ENCODE peak calls at places on chromosome 1, in eight cellular contexts. One of them, this sample, is unnamed.

GRCh38 chr1:44076093-44076492 is 42.5 kb upstream of the KLF17 start:
- DNase-seq in SW 1271: no peak
- DNase-seq in DND-41: no peak
- DNase-seq in activated T-cell treated with anti-CD3 and anti-CD28 coated beads, Interleukin-2, amount 50 U/mL, for 72 hours: no peak
- DNase-seq in NCI-H446 treated with DMSO at 0.1 percent for 48 hours: no peak
- DNase-seq in Caki2: no peak
- DNase-seq in stimulated activated naive CD4-positive, alpha-beta T cell: no peak
- DNase-seq in kidney glomerular epithelial cell: peak; percentile 99
- DNase-seq in this sample: no peak

GRCh38 chr1:230858918-230859819 is 9.2 kb downstream of the C1orf198 start:
- DNase-seq in SW 1271: no peak
- DNase-seq in stimulated activated naive CD4-positive, alpha-beta T cell: no peak
- DNase-seq in Caki2: peak; percentile 94
- DNase-seq in DND-41: no peak
- DNase-seq in NCI-H446 treated with DMSO at 0.1 percent for 48 hours: no peak
- DNase-seq in kidney glomerular epithelial cell: peak; percentile 46
- DNase-seq in activated T-cell treated with anti-CD3 and anti-CD28 coated beads, Interleukin-2, amount 50 U/mL, for 72 hours: no peak
- DNase-seq in this sample: peak; percentile 93

GRCh38 chr1:243374412-243374811 is 118.6 kb downstream of the SDCCAG8 start:
- DNase-seq in activated T-cell treated with anti-CD3 and anti-CD28 coated beads, Interleukin-2, amount 50 U/mL, for 72 hours: no peak
- DNase-seq in DND-41: no peak
- DNase-seq in NCI-H446 treated with DMSO at 0.1 percent for 48 hours: no peak
- DNase-seq in stimulated activated naive CD4-positive, alpha-beta T cell: no peak
- DNase-seq in kidney glomerular epithelial cell: no peak
- DNase-seq in Caki2: no peak
- DNase-seq in SW 1271: no peak
- DNase-seq in this sample: no peak

GRCh38 chr1:91513160-91513559 is 12.5 kb downstream of the CDC7 start:
- DNase-seq in SW 1271: no peak
- DNase-seq in activated T-cell treated with anti-CD3 and anti-CD28 coated beads, Interleukin-2, amount 50 U/mL, for 72 hours: no peak
- DNase-seq in Caki2: no peak
- DNase-seq in stimulated activated naive CD4-positive, alpha-beta T cell: no peak
- DNase-seq in NCI-H446 treated with DMSO at 0.1 percent for 48 hours: no peak
- DNase-seq in DND-41: no peak
- DNase-seq in kidney glomerular epithelial cell: peak; percentile 3
- DNase-seq in this sample: no peak

GRCh38 chr1:3736131-3736561 is 16.1 kb upstream of the CCDC27 start:
- DNase-seq in Caki2: no peak
- DNase-seq in kidney glomerular epithelial cell: no peak
- DNase-seq in DND-41: no peak
- DNase-seq in activated T-cell treated with anti-CD3 and anti-CD28 coated beads, Interleukin-2, amount 50 U/mL, for 72 hours: no peak
- DNase-seq in stimulated activated naive CD4-positive, alpha-beta T cell: no peak
- DNase-seq in SW 1271: no peak
- DNase-seq in NCI-H446 treated with DMSO at 0.1 percent for 48 hours: no peak
- DNase-seq in this sample: no peak

GRCh38 chr1:204503122-204503912 is 8.7 kb upstream of the PIK3C2B start:
- DNase-seq in activated T-cell treated with anti-CD3 and anti-CD28 coated beads, Interleukin-2, amount 50 U/mL, for 72 hours: peak; percentile 45
- DNase-seq in kidney glomerular epithelial cell: peak; percentile 69
- DNase-seq in SW 1271: peak; percentile 61
- DNase-seq in NCI-H446 treated with DMSO at 0.1 percent for 48 hours: peak; percentile 63
- DNase-seq in Caki2: peak; percentile 62
- DNase-seq in stimulated activated naive CD4-positive, alpha-beta T cell: no peak
- DNase-seq in DND-41: peak; percentile 39
- DNase-seq in this sample: peak; percentile 71

GRCh38 chr1:43878854-43879253 is 54.7 kb upstream of the ARTN start:
- DNase-seq in SW 1271: no peak
- DNase-seq in DND-41: no peak
- DNase-seq in kidney glomerular epithelial cell: no peak
- DNase-seq in activated T-cell treated with anti-CD3 and anti-CD28 coated beads, Interleukin-2, amount 50 U/mL, for 72 hours: peak; percentile 28
- DNase-seq in Caki2: no peak
- DNase-seq in stimulated activated naive CD4-positive, alpha-beta T cell: no peak
- DNase-seq in NCI-H446 treated with DMSO at 0.1 percent for 48 hours: no peak
- DNase-seq in this sample: no peak

GRCh38 chr1:235077571-235078479 is 50.8 kb downstream of the TOMM20 start:
- DNase-seq in SW 1271: no peak
- DNase-seq in kidney glomerular epithelial cell: no peak
- DNase-seq in DND-41: no peak
- DNase-seq in Caki2: no peak
- DNase-seq in stimulated activated naive CD4-positive, alpha-beta T cell: no peak
- DNase-seq in NCI-H446 treated with DMSO at 0.1 percent for 48 hours: no peak
- DNase-seq in activated T-cell treated with anti-CD3 and anti-CD28 coated beads, Interleukin-2, amount 50 U/mL, for 72 hours: peak; percentile 76
- DNase-seq in this sample: no peak

GRCh38 chr1:235990376-235990795 is 74.5 kb downstream of the NID1 start:
- DNase-seq in activated T-cell treated with anti-CD3 and anti-CD28 coated beads, Interleukin-2, amount 50 U/mL, for 72 hours: no peak
- DNase-seq in Caki2: no peak
- DNase-seq in DND-41: no peak
- DNase-seq in NCI-H446 treated with DMSO at 0.1 percent for 48 hours: no peak
- DNase-seq in SW 1271: no peak
- DNase-seq in stimulated activated naive CD4-positive, alpha-beta T cell: no peak
- DNase-seq in kidney glomerular epithelial cell: no peak
- DNase-seq in this sample: no peak

GRCh38 chr1:168265596-168265995 is 15.1 kb upstream of the TBX19 start:
- DNase-seq in SW 1271: no peak
- DNase-seq in DND-41: no peak
- DNase-seq in Caki2: no peak
- DNase-seq in activated T-cell treated with anti-CD3 and anti-CD28 coated beads, Interleukin-2, amount 50 U/mL, for 72 hours: no peak
- DNase-seq in kidney glomerular epithelial cell: no peak
- DNase-seq in NCI-H446 treated with DMSO at 0.1 percent for 48 hours: no peak
- DNase-seq in stimulated activated naive CD4-positive, alpha-beta T cell: no peak
- DNase-seq in this sample: no peak

GRCh38 chr1:31712625-31713024 is 8.8 kb upstream of the COL16A1 start:
- DNase-seq in Caki2: peak; percentile 96
- DNase-seq in activated T-cell treated with anti-CD3 and anti-CD28 coated beads, Interleukin-2, amount 50 U/mL, for 72 hours: no peak
- DNase-seq in stimulated activated naive CD4-positive, alpha-beta T cell: no peak
- DNase-seq in DND-41: no peak
- DNase-seq in NCI-H446 treated with DMSO at 0.1 percent for 48 hours: no peak
- DNase-seq in kidney glomerular epithelial cell: peak; percentile 91
- DNase-seq in SW 1271: peak; percentile 74
- DNase-seq in this sample: peak; percentile 60

GRCh38 chr1:204450461-204451257 is 39.0 kb upstream of the PPP1R15B start:
- DNase-seq in Caki2: no peak
- DNase-seq in SW 1271: no peak
- DNase-seq in stimulated activated naive CD4-positive, alpha-beta T cell: no peak
- DNase-seq in kidney glomerular epithelial cell: no peak
- DNase-seq in activated T-cell treated with anti-CD3 and anti-CD28 coated beads, Interleukin-2, amount 50 U/mL, for 72 hours: no peak
- DNase-seq in DND-41: no peak
- DNase-seq in NCI-H446 treated with DMSO at 0.1 percent for 48 hours: no peak
- DNase-seq in this sample: peak; percentile 89

GRCh38 chr1:178019622-178020021 is 49.8 kb upstream of the SEC16B start:
- DNase-seq in DND-41: no peak
- DNase-seq in kidney glomerular epithelial cell: no peak
- DNase-seq in SW 1271: no peak
- DNase-seq in stimulated activated naive CD4-positive, alpha-beta T cell: no peak
- DNase-seq in activated T-cell treated with anti-CD3 and anti-CD28 coated beads, Interleukin-2, amount 50 U/mL, for 72 hours: no peak
- DNase-seq in NCI-H446 treated with DMSO at 0.1 percent for 48 hours: no peak
- DNase-seq in Caki2: no peak
- DNase-seq in this sample: no peak

GRCh38 chr1:57325117-57325516 is 98.7 kb downstream of the DAB1 start:
- DNase-seq in activated T-cell treated with anti-CD3 and anti-CD28 coated beads, Interleukin-2, amount 50 U/mL, for 72 hours: no peak
- DNase-seq in DND-41: no peak
- DNase-seq in NCI-H446 treated with DMSO at 0.1 percent for 48 hours: no peak
- DNase-seq in SW 1271: no peak
- DNase-seq in stimulated activated naive CD4-positive, alpha-beta T cell: no peak
- DNase-seq in kidney glomerular epithelial cell: no peak
- DNase-seq in Caki2: no peak
- DNase-seq in this sample: no peak

GRCh38 chr1:245858683-245859509 is 648.2 kb downstream of the SMYD3 start:
- DNase-seq in Caki2: no peak
- DNase-seq in SW 1271: peak; percentile 22
- DNase-seq in DND-41: no peak
- DNase-seq in stimulated activated naive CD4-positive, alpha-beta T cell: no peak
- DNase-seq in kidney glomerular epithelial cell: no peak
- DNase-seq in activated T-cell treated with anti-CD3 and anti-CD28 coated beads, Interleukin-2, amount 50 U/mL, for 72 hours: no peak
- DNase-seq in NCI-H446 treated with DMSO at 0.1 percent for 48 hours: no peak
- DNase-seq in this sample: peak; percentile 6

GRCh38 chr1:208850441-208850840 is 606.3 kb upstream of the PLXNA2 start:
- DNase-seq in NCI-H446 treated with DMSO at 0.1 percent for 48 hours: no peak
- DNase-seq in Caki2: no peak
- DNase-seq in kidney glomerular epithelial cell: no peak
- DNase-seq in stimulated activated naive CD4-positive, alpha-beta T cell: no peak
- DNase-seq in DND-41: no peak
- DNase-seq in SW 1271: no peak
- DNase-seq in activated T-cell treated with anti-CD3 and anti-CD28 coated beads, Interleukin-2, amount 50 U/mL, for 72 hours: no peak
- DNase-seq in this sample: no peak

GRCh38 chr1:27099154-27099903 is 55.6 kb downstream of the SLC9A1 start:
- DNase-seq in NCI-H446 treated with DMSO at 0.1 percent for 48 hours: no peak
- DNase-seq in stimulated activated naive CD4-positive, alpha-beta T cell: no peak
- DNase-seq in DND-41: peak; percentile 26
- DNase-seq in activated T-cell treated with anti-CD3 and anti-CD28 coated beads, Interleukin-2, amount 50 U/mL, for 72 hours: peak; percentile 58
- DNase-seq in Caki2: peak; percentile 60
- DNase-seq in SW 1271: no peak
- DNase-seq in kidney glomerular epithelial cell: peak; percentile 73
- DNase-seq in this sample: peak; percentile 54

GRCh38 chr1:201587729-201588128 is 48.8 kb downstream of the NAV1 start:
- DNase-seq in activated T-cell treated with anti-CD3 and anti-CD28 coated beads, Interleukin-2, amount 50 U/mL, for 72 hours: no peak
- DNase-seq in stimulated activated naive CD4-positive, alpha-beta T cell: no peak
- DNase-seq in SW 1271: no peak
- DNase-seq in kidney glomerular epithelial cell: no peak
- DNase-seq in NCI-H446 treated with DMSO at 0.1 percent for 48 hours: no peak
- DNase-seq in DND-41: no peak
- DNase-seq in Caki2: no peak
- DNase-seq in this sample: no peak

GRCh38 chr1:905811-906531 is 17.8 kb upstream of the SAMD11 start:
- DNase-seq in NCI-H446 treated with DMSO at 0.1 percent for 48 hours: no peak
- DNase-seq in activated T-cell treated with anti-CD3 and anti-CD28 coated beads, Interleukin-2, amount 50 U/mL, for 72 hours: no peak
- DNase-seq in kidney glomerular epithelial cell: no peak
- DNase-seq in SW 1271: no peak
- DNase-seq in DND-41: no peak
- DNase-seq in stimulated activated naive CD4-positive, alpha-beta T cell: no peak
- DNase-seq in Caki2: no peak
- DNase-seq in this sample: no peak

GRCh38 chr1:36450270-36450918 is at the start of gene OSCP1:
- DNase-seq in DND-41: peak; percentile 89
- DNase-seq in kidney glomerular epithelial cell: peak; percentile 91
- DNase-seq in Caki2: peak; percentile 93
- DNase-seq in SW 1271: peak; percentile 92
- DNase-seq in NCI-H446 treated with DMSO at 0.1 percent for 48 hours: peak; percentile 84
- DNase-seq in stimulated activated naive CD4-positive, alpha-beta T cell: peak; percentile 79
- DNase-seq in activated T-cell treated with anti-CD3 and anti-CD28 coated beads, Interleukin-2, amount 50 U/mL, for 72 hours: peak; percentile 92
- DNase-seq in this sample: peak; percentile 92

GRCh38 chr1:17919525-17920439 is 164.6 kb downstream of the ACTL8 start:
- DNase-seq in kidney glomerular epithelial cell: no peak
- DNase-seq in stimulated activated naive CD4-positive, alpha-beta T cell: no peak
- DNase-seq in NCI-H446 treated with DMSO at 0.1 percent for 48 hours: no peak
- DNase-seq in DND-41: peak; percentile 49
- DNase-seq in SW 1271: peak; percentile 28
- DNase-seq in Caki2: peak; percentile 48
- DNase-seq in activated T-cell treated with anti-CD3 and anti-CD28 coated beads, Interleukin-2, amount 50 U/mL, for 72 hours: no peak
- DNase-seq in this sample: peak; percentile 36

GRCh38 chr1:244214009-244214967 is 163.2 kb downstream of the ZBTB18 start:
- DNase-seq in Caki2: peak; percentile 96
- DNase-seq in activated T-cell treated with anti-CD3 and anti-CD28 coated beads, Interleukin-2, amount 50 U/mL, for 72 hours: no peak
- DNase-seq in SW 1271: no peak
- DNase-seq in DND-41: no peak
- DNase-seq in NCI-H446 treated with DMSO at 0.1 percent for 48 hours: no peak
- DNase-seq in stimulated activated naive CD4-positive, alpha-beta T cell: no peak
- DNase-seq in kidney glomerular epithelial cell: peak; percentile 93
- DNase-seq in this sample: peak; percentile 90

GRCh38 chr1:20507564-20508410 is at the start of gene MUL1:
- DNase-seq in kidney glomerular epithelial cell: peak; percentile 89
- DNase-seq in Caki2: peak; percentile 90
- DNase-seq in SW 1271: peak; percentile 81
- DNase-seq in stimulated activated naive CD4-positive, alpha-beta T cell: peak; percentile 83
- DNase-seq in DND-41: no peak
- DNase-seq in NCI-H446 treated with DMSO at 0.1 percent for 48 hours: peak; percentile 70
- DNase-seq in activated T-cell treated with anti-CD3 and anti-CD28 coated beads, Interleukin-2, amount 50 U/mL, for 72 hours: peak; percentile 96
- DNase-seq in this sample: peak; percentile 84

GRCh38 chr1:156410740-156411139 is 41.7 kb downstream of the RHBG start:
- DNase-seq in Caki2: no peak
- DNase-seq in SW 1271: no peak
- DNase-seq in DND-41: no peak
- DNase-seq in stimulated activated naive CD4-positive, alpha-beta T cell: no peak
- DNase-seq in kidney glomerular epithelial cell: no peak
- DNase-seq in activated T-cell treated with anti-CD3 and anti-CD28 coated beads, Interleukin-2, amount 50 U/mL, for 72 hours: no peak
- DNase-seq in NCI-H446 treated with DMSO at 0.1 percent for 48 hours: no peak
- DNase-seq in this sample: no peak

GRCh38 chr1:10387611-10388386 is 11.1 kb upstream of the PGD start:
- DNase-seq in stimulated activated naive CD4-positive, alpha-beta T cell: no peak
- DNase-seq in Caki2: peak; percentile 76
- DNase-seq in SW 1271: no peak
- DNase-seq in NCI-H446 treated with DMSO at 0.1 percent for 48 hours: no peak
- DNase-seq in activated T-cell treated with anti-CD3 and anti-CD28 coated beads, Interleukin-2, amount 50 U/mL, for 72 hours: no peak
- DNase-seq in DND-41: peak; percentile 43
- DNase-seq in kidney glomerular epithelial cell: no peak
- DNase-seq in this sample: no peak

GRCh38 chr1:40078512-40079333 is 18.3 kb downstream of the PPT1 start:
- DNase-seq in Caki2: peak; percentile 47
- DNase-seq in activated T-cell treated with anti-CD3 and anti-CD28 coated beads, Interleukin-2, amount 50 U/mL, for 72 hours: peak; percentile 69
- DNase-seq in stimulated activated naive CD4-positive, alpha-beta T cell: peak; percentile 8
- DNase-seq in SW 1271: peak; percentile 60
- DNase-seq in NCI-H446 treated with DMSO at 0.1 percent for 48 hours: no peak
- DNase-seq in kidney glomerular epithelial cell: peak; percentile 53
- DNase-seq in DND-41: peak; percentile 63
- DNase-seq in this sample: peak; percentile 52

GRCh38 chr1:53771648-53772047 is 32.7 kb upstream of the GLIS1 start:
- DNase-seq in NCI-H446 treated with DMSO at 0.1 percent for 48 hours: no peak
- DNase-seq in DND-41: no peak
- DNase-seq in stimulated activated naive CD4-positive, alpha-beta T cell: no peak
- DNase-seq in kidney glomerular epithelial cell: peak; percentile 43
- DNase-seq in Caki2: no peak
- DNase-seq in activated T-cell treated with anti-CD3 and anti-CD28 coated beads, Interleukin-2, amount 50 U/mL, for 72 hours: no peak
- DNase-seq in SW 1271: no peak
- DNase-seq in this sample: peak; percentile 24

GRCh38 chr1:43172532-43172972 is 422 bp downstream of the CFAP57 start:
- DNase-seq in kidney glomerular epithelial cell: peak; percentile 78
- DNase-seq in SW 1271: peak; percentile 85
- DNase-seq in stimulated activated naive CD4-positive, alpha-beta T cell: no peak
- DNase-seq in Caki2: no peak
- DNase-seq in activated T-cell treated with anti-CD3 and anti-CD28 coated beads, Interleukin-2, amount 50 U/mL, for 72 hours: peak; percentile 84
- DNase-seq in DND-41: peak; percentile 88
- DNase-seq in NCI-H446 treated with DMSO at 0.1 percent for 48 hours: peak; percentile 81
- DNase-seq in this sample: peak; percentile 88

GRCh38 chr1:37438971-37439671 is 35.3 kb upstream of the ZC3H12A start:
- DNase-seq in Caki2: no peak
- DNase-seq in kidney glomerular epithelial cell: no peak
- DNase-seq in SW 1271: no peak
- DNase-seq in DND-41: no peak
- DNase-seq in NCI-H446 treated with DMSO at 0.1 percent for 48 hours: no peak
- DNase-seq in stimulated activated naive CD4-positive, alpha-beta T cell: no peak
- DNase-seq in activated T-cell treated with anti-CD3 and anti-CD28 coated beads, Interleukin-2, amount 50 U/mL, for 72 hours: no peak
- DNase-seq in this sample: no peak

GRCh38 chr1:27632387-27633297 is 2.3 kb downstream of the FGR start:
- DNase-seq in NCI-H446 treated with DMSO at 0.1 percent for 48 hours: no peak
- DNase-seq in SW 1271: no peak
- DNase-seq in Caki2: no peak
- DNase-seq in kidney glomerular epithelial cell: no peak
- DNase-seq in stimulated activated naive CD4-positive, alpha-beta T cell: no peak
- DNase-seq in activated T-cell treated with anti-CD3 and anti-CD28 coated beads, Interleukin-2, amount 50 U/mL, for 72 hours: peak; percentile 68
- DNase-seq in DND-41: peak; percentile 94
- DNase-seq in this sample: no peak

GRCh38 chr1:19294638-19295037 is 6.1 kb upstream of the AKR7A3 start:
- DNase-seq in NCI-H446 treated with DMSO at 0.1 percent for 48 hours: no peak
- DNase-seq in kidney glomerular epithelial cell: no peak
- DNase-seq in SW 1271: no peak
- DNase-seq in Caki2: no peak
- DNase-seq in DND-41: no peak
- DNase-seq in activated T-cell treated with anti-CD3 and anti-CD28 coated beads, Interleukin-2, amount 50 U/mL, for 72 hours: no peak
- DNase-seq in stimulated activated naive CD4-positive, alpha-beta T cell: no peak
- DNase-seq in this sample: no peak

This sample was measured in SW480.